ENCODE peak calls at places on chromosomes 3 and 15, in eight cellular contexts. One of them, this sample, is unnamed.

GRCh38 chr15:72907733-72908132 is 124.2 kb upstream of the ADPGK start:
- DNase-seq in right lobe of liver: no peak
- DNase-seq in foreskin fibroblast: no peak
- DNase-seq in heart left ventricle: peak
- DNase-seq in lower lobe of right lung: no peak
- DNase-seq in breast epithelium: no peak
- DNase-seq in AG04449: no peak
- DNase-seq in AG10803: no peak
- DNase-seq in this sample: no peak

GRCh38 chr3:144060881-144061280 is 89.3 kb downstream of the DIPK2A start:
- DNase-seq in right lobe of liver: no peak
- DNase-seq in foreskin fibroblast: no peak
- DNase-seq in heart left ventricle: no peak
- DNase-seq in lower lobe of right lung: no peak
- DNase-seq in breast epithelium: no peak
- DNase-seq in AG04449: no peak
- DNase-seq in AG10803: no peak
- DNase-seq in this sample: no peak

GRCh38 chr3:158140396-158140795 is 30.5 kb downstream of the RSRC1 start:
- DNase-seq in right lobe of liver: no peak
- DNase-seq in foreskin fibroblast: no peak
- DNase-seq in heart left ventricle: no peak
- DNase-seq in lower lobe of right lung: no peak
- DNase-seq in breast epithelium: no peak
- DNase-seq in AG04449: no peak
- DNase-seq in AG10803: no peak
- DNase-seq in this sample: peak

GRCh38 chr3:24242012-24242698 is 252.5 kb downstream of the THRB start:
- DNase-seq in right lobe of liver: no peak
- DNase-seq in foreskin fibroblast: peak
- DNase-seq in heart left ventricle: peak
- DNase-seq in lower lobe of right lung: no peak
- DNase-seq in breast epithelium: peak
- DNase-seq in AG04449: no peak
- DNase-seq in AG10803: peak
- DNase-seq in this sample: peak

GRCh38 chr15:89642106-89642505 is 13.2 kb downstream of the KIF7 start:
- DNase-seq in right lobe of liver: no peak
- DNase-seq in foreskin fibroblast: no peak
- DNase-seq in heart left ventricle: no peak
- DNase-seq in lower lobe of right lung: no peak
- DNase-seq in breast epithelium: no peak
- DNase-seq in AG04449: no peak
- DNase-seq in AG10803: no peak
- DNase-seq in this sample: no peak

GRCh38 chr3:131688370-131688769 is 185.6 kb upstream of the MRPL3 start:
- DNase-seq in right lobe of liver: no peak
- DNase-seq in foreskin fibroblast: no peak
- DNase-seq in heart left ventricle: no peak
- DNase-seq in lower lobe of right lung: no peak
- DNase-seq in breast epithelium: no peak
- DNase-seq in AG04449: peak
- DNase-seq in AG10803: peak
- DNase-seq in this sample: peak

GRCh38 chr3:112894258-112894657 is 47.6 kb upstream of the CD200R1L start:
- DNase-seq in right lobe of liver: no peak
- DNase-seq in foreskin fibroblast: peak
- DNase-seq in heart left ventricle: no peak
- DNase-seq in lower lobe of right lung: no peak
- DNase-seq in breast epithelium: no peak
- DNase-seq in AG04449: no peak
- DNase-seq in AG10803: peak
- DNase-seq in this sample: peak

GRCh38 chr3:127775398-127776109 is 46.8 kb downstream of the MGLL start:
- DNase-seq in right lobe of liver: no peak
- DNase-seq in foreskin fibroblast: peak
- DNase-seq in heart left ventricle: peak
- DNase-seq in lower lobe of right lung: no peak
- DNase-seq in breast epithelium: no peak
- DNase-seq in AG04449: peak
- DNase-seq in AG10803: peak
- DNase-seq in this sample: peak

GRCh38 chr3:112561085-112561692 is 573 bp downstream of the ATG3 start:
- DNase-seq in right lobe of liver: peak
- DNase-seq in foreskin fibroblast: peak
- DNase-seq in heart left ventricle: peak
- DNase-seq in lower lobe of right lung: peak
- DNase-seq in breast epithelium: peak
- DNase-seq in AG04449: peak
- DNase-seq in AG10803: peak
- DNase-seq in this sample: peak

GRCh38 chr15:51318382-51319150 is 19.8 kb downstream of the CYP19A1 start:
- DNase-seq in right lobe of liver: no peak
- DNase-seq in foreskin fibroblast: no peak
- DNase-seq in heart left ventricle: no peak
- DNase-seq in lower lobe of right lung: no peak
- DNase-seq in breast epithelium: no peak
- DNase-seq in AG04449: no peak
- DNase-seq in AG10803: peak
- DNase-seq in this sample: peak

GRCh38 chr3:17928502-17929145 is 186.2 kb upstream of the TBC1D5 start:
- DNase-seq in right lobe of liver: no peak
- DNase-seq in foreskin fibroblast: no peak
- DNase-seq in heart left ventricle: no peak
- DNase-seq in lower lobe of right lung: no peak
- DNase-seq in breast epithelium: no peak
- DNase-seq in AG04449: no peak
- DNase-seq in AG10803: no peak
- DNase-seq in this sample: no peak

GRCh38 chr15:57784081-57784488 is 77.6 kb downstream of the POLR2M start:
- DNase-seq in right lobe of liver: no peak
- DNase-seq in foreskin fibroblast: peak
- DNase-seq in heart left ventricle: peak
- DNase-seq in lower lobe of right lung: no peak
- DNase-seq in breast epithelium: peak
- DNase-seq in AG04449: no peak
- DNase-seq in AG10803: peak
- DNase-seq in this sample: peak

GRCh38 chr3:10919636-10920035 is 72.9 kb upstream of the SLC6A1 start:
- DNase-seq in right lobe of liver: no peak
- DNase-seq in foreskin fibroblast: no peak
- DNase-seq in heart left ventricle: no peak
- DNase-seq in lower lobe of right lung: no peak
- DNase-seq in breast epithelium: no peak
- DNase-seq in AG04449: no peak
- DNase-seq in AG10803: no peak
- DNase-seq in this sample: no peak

GRCh38 chr3:112056451-112056929 is 22.0 kb downstream of the TMPRSS7 start:
- DNase-seq in right lobe of liver: no peak
- DNase-seq in foreskin fibroblast: peak
- DNase-seq in heart left ventricle: no peak
- DNase-seq in lower lobe of right lung: no peak
- DNase-seq in breast epithelium: no peak
- DNase-seq in AG04449: peak
- DNase-seq in AG10803: peak
- DNase-seq in this sample: peak

GRCh38 chr3:69724722-69725435 is 14.4 kb upstream of the MITF start:
- DNase-seq in right lobe of liver: no peak
- DNase-seq in foreskin fibroblast: no peak
- DNase-seq in heart left ventricle: no peak
- DNase-seq in lower lobe of right lung: no peak
- DNase-seq in breast epithelium: no peak
- DNase-seq in AG04449: no peak
- DNase-seq in AG10803: no peak
- DNase-seq in this sample: no peak

GRCh38 chr15:48696627-48697312 is 51.3 kb upstream of the FBN1 start:
- DNase-seq in right lobe of liver: no peak
- DNase-seq in foreskin fibroblast: peak
- DNase-seq in heart left ventricle: no peak
- DNase-seq in lower lobe of right lung: no peak
- DNase-seq in breast epithelium: no peak
- DNase-seq in AG04449: no peak
- DNase-seq in AG10803: no peak
- DNase-seq in this sample: peak

GRCh38 chr15:37246065-37246464 is 145.7 kb upstream of the MEIS2 start:
- DNase-seq in right lobe of liver: no peak
- DNase-seq in foreskin fibroblast: no peak
- DNase-seq in heart left ventricle: no peak
- DNase-seq in lower lobe of right lung: no peak
- DNase-seq in breast epithelium: no peak
- DNase-seq in AG04449: no peak
- DNase-seq in AG10803: no peak
- DNase-seq in this sample: no peak

GRCh38 chr3:13034109-13034800 is 39.0 kb downstream of the IQSEC1 start:
- DNase-seq in right lobe of liver: no peak
- DNase-seq in foreskin fibroblast: no peak
- DNase-seq in heart left ventricle: no peak
- DNase-seq in lower lobe of right lung: peak
- DNase-seq in breast epithelium: no peak
- DNase-seq in AG04449: no peak
- DNase-seq in AG10803: no peak
- DNase-seq in this sample: no peak

GRCh38 chr15:57015897-57016296 is 97.5 kb downstream of the TCF12 start:
- DNase-seq in right lobe of liver: no peak
- DNase-seq in foreskin fibroblast: no peak
- DNase-seq in heart left ventricle: no peak
- DNase-seq in lower lobe of right lung: no peak
- DNase-seq in breast epithelium: no peak
- DNase-seq in AG04449: no peak
- DNase-seq in AG10803: no peak
- DNase-seq in this sample: no peak

GRCh38 chr15:29670945-29671307 is 151.3 kb downstream of the TJP1 start:
- DNase-seq in right lobe of liver: peak
- DNase-seq in foreskin fibroblast: peak
- DNase-seq in heart left ventricle: no peak
- DNase-seq in lower lobe of right lung: peak
- DNase-seq in breast epithelium: no peak
- DNase-seq in AG04449: no peak
- DNase-seq in AG10803: peak
- DNase-seq in this sample: peak

GRCh38 chr15:92801774-92802464 is 98.2 kb upstream of the CHD2 start:
- DNase-seq in right lobe of liver: peak
- DNase-seq in foreskin fibroblast: peak
- DNase-seq in heart left ventricle: peak
- DNase-seq in lower lobe of right lung: peak
- DNase-seq in breast epithelium: no peak
- DNase-seq in AG04449: peak
- DNase-seq in AG10803: peak
- DNase-seq in this sample: peak

DNA sequence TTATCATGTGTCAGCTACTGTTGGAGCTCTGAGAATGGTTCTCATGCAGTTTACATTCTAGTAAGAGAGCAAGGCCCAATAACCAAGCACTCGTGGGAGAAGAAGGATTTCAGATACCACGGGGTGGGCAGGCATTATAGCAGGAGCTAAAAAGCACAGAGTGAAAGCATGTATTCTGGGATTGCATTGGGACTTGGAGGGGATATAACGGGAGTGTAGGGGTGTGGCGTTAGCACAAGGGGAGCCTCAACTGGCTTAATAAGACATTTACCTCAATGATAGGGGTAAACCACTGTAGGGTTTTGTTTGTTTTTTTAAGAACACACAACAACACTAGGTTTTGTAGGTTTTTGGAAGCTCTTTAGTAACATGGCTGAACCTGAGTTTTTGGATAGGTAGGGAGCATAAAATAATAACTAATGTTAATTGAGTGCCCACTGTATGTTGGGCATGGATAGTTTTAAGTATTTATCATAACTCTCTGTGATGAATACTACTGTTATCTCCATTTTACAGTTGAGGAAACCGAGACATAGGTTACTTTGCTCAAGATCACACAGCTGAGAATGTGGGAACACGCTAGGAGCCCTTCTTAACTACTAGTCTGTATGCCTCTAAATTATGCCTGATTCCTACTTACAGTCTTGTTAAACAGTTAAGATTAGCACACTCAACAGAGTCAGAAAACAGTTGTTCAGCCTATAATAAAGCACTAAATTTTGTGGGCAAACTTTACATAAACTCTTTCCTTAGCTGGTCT is 1.8 kb upstream of the SIAH2 start:
- DNase-seq in right lobe of liver: no peak
- DNase-seq in foreskin fibroblast: no peak
- DNase-seq in heart left ventricle: no peak
- DNase-seq in lower lobe of right lung: no peak
- DNase-seq in breast epithelium: no peak
- DNase-seq in AG04449: no peak
- DNase-seq in AG10803: no peak
- DNase-seq in this sample: no peak
- H3K4me3 ChIP-seq in right lobe of liver: no peak
- H3K4me3 ChIP-seq in foreskin fibroblast: peak
- H3K4me3 ChIP-seq in heart left ventricle: no peak
- H3K4me3 ChIP-seq in lower lobe of right lung: no peak
- H3K4me3 ChIP-seq in breast epithelium: no peak
- H3K4me3 ChIP-seq in AG04449: no peak
- H3K4me3 ChIP-seq in AG10803: no peak
- H3K4me3 ChIP-seq in this sample: no peak

DNA sequence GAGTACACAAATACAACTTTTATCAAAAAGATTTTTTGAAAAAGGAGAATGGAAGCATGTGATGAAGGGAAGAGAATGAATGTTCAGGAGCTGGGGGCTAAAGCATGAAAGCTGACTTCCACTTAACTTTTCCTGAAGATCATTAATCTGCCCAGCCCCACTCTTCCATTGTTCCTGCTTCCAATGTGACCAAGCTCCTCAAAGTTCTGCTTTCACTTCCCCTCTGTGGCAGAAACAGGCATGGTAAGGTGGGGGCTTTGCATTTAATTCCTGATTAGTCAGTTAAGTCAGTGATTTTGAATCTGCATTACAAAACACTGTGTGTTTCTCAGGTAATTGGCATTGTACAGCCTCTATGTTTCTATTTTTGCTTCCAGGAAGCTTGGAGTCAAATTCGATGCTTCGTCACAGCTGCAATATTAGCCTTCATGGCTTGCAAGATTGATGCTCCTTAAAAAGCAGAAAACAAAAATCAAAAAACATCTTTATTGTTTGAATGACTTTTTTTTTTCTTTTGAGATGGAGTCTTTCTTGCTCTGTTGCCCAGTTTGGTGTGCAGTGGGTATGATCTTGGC is 7.3 kb upstream of the TM6SF1 start:
- DNase-seq in right lobe of liver: no peak
- DNase-seq in foreskin fibroblast: no peak
- DNase-seq in heart left ventricle: no peak
- DNase-seq in lower lobe of right lung: no peak
- DNase-seq in breast epithelium: no peak
- DNase-seq in AG04449: no peak
- DNase-seq in AG10803: no peak
- DNase-seq in this sample: no peak
- TF ChIP-seq CTCF in right lobe of liver: no peak
- TF ChIP-seq CTCF in foreskin fibroblast: no peak
- TF ChIP-seq CTCF in heart left ventricle: no peak
- TF ChIP-seq CTCF in lower lobe of right lung: no peak
- TF ChIP-seq CTCF in breast epithelium: no peak
- TF ChIP-seq CTCF in AG04449: no peak
- TF ChIP-seq CTCF in AG10803: no peak
- TF ChIP-seq CTCF in this sample: no peak

GRCh38 chr3:169104972-169105371 is 558.5 kb downstream of the MECOM start:
- DNase-seq in right lobe of liver: no peak
- DNase-seq in foreskin fibroblast: peak
- DNase-seq in heart left ventricle: no peak
- DNase-seq in lower lobe of right lung: no peak
- DNase-seq in breast epithelium: no peak
- DNase-seq in AG04449: no peak
- DNase-seq in AG10803: no peak
- DNase-seq in this sample: peak
- H3K4me3 ChIP-seq in right lobe of liver: no peak
- H3K4me3 ChIP-seq in foreskin fibroblast: no peak
- H3K4me3 ChIP-seq in heart left ventricle: no peak
- H3K4me3 ChIP-seq in lower lobe of right lung: no peak
- H3K4me3 ChIP-seq in breast epithelium: no peak
- H3K4me3 ChIP-seq in AG04449: no peak
- H3K4me3 ChIP-seq in AG10803: no peak
- H3K4me3 ChIP-seq in this sample: no peak

GRCh38 chr15:61087601-61088000 is 141.5 kb downstream of the RORA start:
- DNase-seq in right lobe of liver: no peak
- DNase-seq in foreskin fibroblast: no peak
- DNase-seq in heart left ventricle: no peak
- DNase-seq in lower lobe of right lung: no peak
- DNase-seq in breast epithelium: no peak
- DNase-seq in AG04449: no peak
- DNase-seq in AG10803: no peak
- DNase-seq in this sample: no peak
- TF ChIP-seq CTCF in right lobe of liver: no peak
- TF ChIP-seq CTCF in foreskin fibroblast: no peak
- TF ChIP-seq CTCF in heart left ventricle: no peak
- TF ChIP-seq CTCF in lower lobe of right lung: no peak
- TF ChIP-seq CTCF in breast epithelium: no peak
- TF ChIP-seq CTCF in AG04449: no peak
- TF ChIP-seq CTCF in AG10803: no peak
- TF ChIP-seq CTCF in this sample: no peak